ENCODE peak calls at places on chromosomes 5 and 9, in ten cellular contexts. G, E, Z, I, A, O, M, T, K and H are unnamed samples.

GRCh38 chr5:6384856-6385255 is 6.5 kb upstream of the MED10 start:
- DNase-seq in G (no peak), E (no peak), Z (no peak), I (no peak), A (no peak), O (no peak), M (no peak), T (no peak), K (no peak), H (no peak)

GRCh38 chr5:110681953-110682352 is 44.5 kb downstream of the TMEM232 start:
- DNase-seq in G (no peak), E (no peak), Z (no peak), I (no peak), A (no peak), O (no peak), M (no peak), T (no peak), K (no peak), H (no peak)

GRCh38 chr5:38208782-38209378 is 49.5 kb upstream of the EGFLAM start:
- DNase-seq in G (peak), E (peak), Z (peak), I (peak), A (peak), O (peak), M (peak), T (peak), K (no peak), H (peak)

GRCh38 chr9:134626576-134627416 is 14.8 kb upstream of the COL5A1 start:
- DNase-seq in G (no peak), E (peak), Z (peak), I (no peak), A (peak), O (no peak), M (peak), T (no peak), K (no peak), H (no peak)

GRCh38 chr9:72394061-72394460 is 29.1 kb upstream of the ZFAND5 start:
- DNase-seq in G (no peak), E (no peak), Z (no peak), I (no peak), A (no peak), O (no peak), M (no peak), T (no peak), K (no peak), H (no peak)

GRCh38 chr5:66987126-66987525 is 209.5 kb downstream of the CD180 start:
- DNase-seq in G (no peak), E (peak), Z (no peak), I (no peak), A (no peak), O (no peak), M (peak), T (no peak), K (no peak), H (no peak)

GRCh38 chr5:80960531-80961375 is 590 bp downstream of the RASGRF2 start:
- DNase-seq in G (no peak), E (no peak), Z (peak), I (peak), A (peak), O (peak), M (peak), T (no peak), K (peak), H (peak)

GRCh38 chr9:106897681-106898080 is 34.7 kb downstream of the ZNF462 start:
- DNase-seq in G (no peak), E (no peak), Z (no peak), I (no peak), A (no peak), O (no peak), M (no peak), T (no peak), K (no peak), H (no peak)

GRCh38 chr5:135335031-135335828 is 63.8 kb downstream of the MACROH2A1 start:
- DNase-seq in G (no peak), E (no peak), Z (no peak), I (peak), A (no peak), O (no peak), M (peak), T (no peak), K (no peak), H (no peak)

GRCh38 chr9:110531776-110532175 is 47.8 kb downstream of the SVEP1 start:
- DNase-seq in G (no peak), E (no peak), Z (peak), I (no peak), A (no peak), O (no peak), M (no peak), T (peak), K (no peak), H (peak)

GRCh38 chr5:107486489-107486888 is 184.2 kb downstream of the EFNA5 start:
- DNase-seq in G (peak), E (peak), Z (peak), I (no peak), A (peak), O (no peak), M (peak), T (no peak), K (no peak), H (no peak)

GRCh38 chr5:76175051-76175666 is 92.0 kb downstream of the SV2C start:
- DNase-seq in G (peak), E (peak), Z (peak), I (peak), A (peak), O (peak), M (peak), T (peak), K (peak), H (peak)

GRCh38 chr5:172637122-172637580 is 3.9 kb upstream of the NEURL1B start:
- DNase-seq in G (no peak), E (no peak), Z (no peak), I (no peak), A (no peak), O (peak), M (no peak), T (no peak), K (no peak), H (no peak)

GRCh38 chr5:141853895-141854626 is 24.1 kb downstream of the PCDH1 start:
- DNase-seq in G (no peak), E (no peak), Z (no peak), I (no peak), A (no peak), O (no peak), M (no peak), T (no peak), K (no peak), H (no peak)

GRCh38 chr5:171673328-171673727 is 112.3 kb upstream of the SMIM23 start:
- DNase-seq in G (no peak), E (no peak), Z (no peak), I (peak), A (no peak), O (peak), M (no peak), T (no peak), K (no peak), H (peak)

GRCh38 chr9:125743687-125744428 is 3.3 kb upstream of the PBX3 start:
- DNase-seq in G (no peak), E (no peak), Z (no peak), I (no peak), A (no peak), O (peak), M (no peak), T (peak), K (no peak), H (no peak)

GRCh38 chr9:121599186-121599871 is 52.1 kb upstream of the DAB2IP start:
- DNase-seq in G (peak), E (no peak), Z (peak), I (no peak), A (no peak), O (peak), M (peak), T (no peak), K (no peak), H (no peak)

GRCh38 chr5:123367739-123368138 is 55.5 kb downstream of the CEP120 start:
- DNase-seq in G (no peak), E (no peak), Z (peak), I (no peak), A (peak), O (peak), M (peak), T (no peak), K (no peak), H (peak)

GRCh38 chr5:159764283-159764927 is 151.9 kb upstream of the ADRA1B start:
- DNase-seq in G (no peak), E (peak), Z (peak), I (no peak), A (peak), O (no peak), M (peak), T (peak), K (no peak), H (no peak)

GRCh38 chr9:124257865-124258764 is at the start of gene NEK6:
- DNase-seq in G (no peak), E (no peak), Z (peak), I (no peak), A (peak), O (peak), M (peak), T (no peak), K (peak), H (peak)

GRCh38 chr9:137157618-137158502 is 12.0 kb downstream of the LRRC26 start:
- DNase-seq in G (no peak), E (no peak), Z (no peak), I (no peak), A (no peak), O (no peak), M (no peak), T (no peak), K (no peak), H (no peak)

GRCh38 chr9:121692606-121693505 is 41.4 kb downstream of the DAB2IP start:
- DNase-seq in G (peak), E (peak), Z (peak), I (no peak), A (peak), O (no peak), M (no peak), T (no peak), K (no peak), H (no peak)

GRCh38 chr9:125659954-125660353 is 47.1 kb downstream of the MAPKAP1 start:
- DNase-seq in G (no peak), E (peak), Z (peak), I (no peak), A (peak), O (no peak), M (peak), T (no peak), K (no peak), H (peak)

GRCh38 chr9:121198512-121199042 is 3.1 kb downstream of the RAB14 start:
- DNase-seq in G (no peak), E (no peak), Z (no peak), I (no peak), A (no peak), O (no peak), M (no peak), T (no peak), K (no peak), H (no peak)

GRCh38 chr5:134735243-134735642 is 3.1 kb upstream of the CAMLG start:
- DNase-seq in G (no peak), E (no peak), Z (no peak), I (no peak), A (no peak), O (no peak), M (no peak), T (no peak), K (no peak), H (no peak)